ENCODE peak calls at places on chromosomes 4 and X, in six cellular contexts. One of them, this sample, is unnamed.
A peak's percentile ranks its signal among the peaks of the same experiment; 100 is the strongest.

GRCh38 chr4:78945638-78946179 is 6.5 kb upstream of the PAQR3 start:
- DNase-seq in CD8-positive, alpha-beta T cell: no peak
- DNase-seq in PC-9: no peak
- DNase-seq in fibroblast of lung: peak; percentile 50
- DNase-seq in gastrocnemius medialis: no peak
- DNase-seq in ovary: no peak
- DNase-seq in this sample: no peak

GRCh38 chrX:53048169-53049126 is at the start of gene GPR173:
- DNase-seq in PC-9: no peak
- DNase-seq in gastrocnemius medialis: no peak
- DNase-seq in CD8-positive, alpha-beta T cell: no peak
- DNase-seq in fibroblast of lung: peak; percentile 81
- DNase-seq in ovary: peak; percentile 54
- DNase-seq in this sample: peak; percentile 44

GRCh38 chrX:134542485-134542884 is 82.5 kb downstream of the HPRT1 start:
- DNase-seq in gastrocnemius medialis: no peak
- DNase-seq in PC-9: peak; percentile 85
- DNase-seq in ovary: peak; percentile 79
- DNase-seq in fibroblast of lung: peak; percentile 55
- DNase-seq in CD8-positive, alpha-beta T cell: no peak
- DNase-seq in this sample: no peak

GRCh38 chr4:86818211-86818610 is 31.0 kb downstream of the SLC10A6 start:
- DNase-seq in fibroblast of lung: peak; percentile 43
- DNase-seq in PC-9: no peak
- DNase-seq in ovary: no peak
- DNase-seq in CD8-positive, alpha-beta T cell: no peak
- DNase-seq in gastrocnemius medialis: no peak
- DNase-seq in this sample: no peak

GRCh38 chr4:78325244-78326187 is 226.1 kb upstream of the ANXA3 start:
- DNase-seq in ovary: no peak
- DNase-seq in gastrocnemius medialis: no peak
- DNase-seq in CD8-positive, alpha-beta T cell: no peak
- DNase-seq in fibroblast of lung: no peak
- DNase-seq in PC-9: no peak
- DNase-seq in this sample: no peak

GRCh38 chrX:2828404-2829065 is at the start of gene GYG2:
- DNase-seq in fibroblast of lung: peak; percentile 39
- DNase-seq in ovary: no peak
- DNase-seq in gastrocnemius medialis: no peak
- DNase-seq in PC-9: no peak
- DNase-seq in CD8-positive, alpha-beta T cell: no peak
- DNase-seq in this sample: no peak

GRCh38 chr4:74426101-74426500 is 18.8 kb upstream of the AREG start:
- DNase-seq in gastrocnemius medialis: no peak
- DNase-seq in CD8-positive, alpha-beta T cell: no peak
- DNase-seq in ovary: no peak
- DNase-seq in PC-9: no peak
- DNase-seq in fibroblast of lung: peak; percentile 36
- DNase-seq in this sample: no peak

GRCh38 chr4:150368667-150369066 is 213.3 kb upstream of the MAB21L2 start:
- DNase-seq in fibroblast of lung: no peak
- DNase-seq in CD8-positive, alpha-beta T cell: no peak
- DNase-seq in PC-9: no peak
- DNase-seq in ovary: no peak
- DNase-seq in gastrocnemius medialis: no peak
- DNase-seq in this sample: no peak

GRCh38 chrX:43836435-43837184 is 45.6 kb downstream of the MAOB start:
- DNase-seq in ovary: no peak
- DNase-seq in gastrocnemius medialis: no peak
- DNase-seq in CD8-positive, alpha-beta T cell: no peak
- DNase-seq in fibroblast of lung: peak; percentile 13
- DNase-seq in PC-9: no peak
- DNase-seq in this sample: no peak

GRCh38 chr4:94939791-94940530 is 182.2 kb downstream of the BMPR1B start:
- DNase-seq in ovary: no peak
- DNase-seq in PC-9: no peak
- DNase-seq in fibroblast of lung: peak; percentile 31
- DNase-seq in CD8-positive, alpha-beta T cell: no peak
- DNase-seq in gastrocnemius medialis: no peak
- DNase-seq in this sample: no peak

DNA sequence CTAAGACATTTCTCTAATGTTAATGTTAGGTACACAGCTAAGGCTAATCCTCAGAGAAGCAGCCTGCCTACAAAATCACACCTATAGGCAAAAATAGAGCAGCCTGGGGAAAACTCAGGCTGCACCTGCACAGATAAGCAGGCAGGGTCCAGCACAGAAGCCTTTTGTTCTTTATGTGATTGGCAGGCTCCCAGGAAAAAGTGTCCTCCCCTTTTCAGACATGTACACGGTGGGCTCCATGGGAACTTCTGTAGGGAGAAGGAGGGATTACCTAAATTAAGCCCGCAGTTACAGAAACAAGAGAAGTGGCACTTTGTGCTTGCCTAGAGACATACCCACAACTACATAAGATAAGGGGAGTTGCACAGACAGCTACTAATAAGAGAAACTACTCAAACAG is 4.0 kb upstream of the HSPA4L start:
- DNase-seq in PC-9: no peak
- DNase-seq in gastrocnemius medialis: no peak
- DNase-seq in CD8-positive, alpha-beta T cell: no peak
- DNase-seq in fibroblast of lung: no peak
- DNase-seq in ovary: no peak
- DNase-seq in this sample: no peak
- H3K27ac ChIP-seq in PC-9: no peak overlapping the region
- H3K27ac ChIP-seq in gastrocnemius medialis: no peak overlapping the region
- H3K27ac ChIP-seq in CD8-positive, alpha-beta T cell: no peak overlapping the region
- H3K27ac ChIP-seq in fibroblast of lung: no peak overlapping the region
- H3K27ac ChIP-seq in ovary: no peak overlapping the region
- H3K27ac ChIP-seq in this sample: no peak overlapping the region

GRCh38 chr4:102683846-102684581 is 76.8 kb downstream of the MANBA start:
- DNase-seq in ovary: no peak
- DNase-seq in CD8-positive, alpha-beta T cell: no peak
- DNase-seq in PC-9: no peak
- DNase-seq in fibroblast of lung: no peak
- DNase-seq in gastrocnemius medialis: no peak
- DNase-seq in this sample: no peak

GRCh38 chr4:102687982-102688433 is 72.8 kb downstream of the MANBA start:
- DNase-seq in CD8-positive, alpha-beta T cell: no peak
- DNase-seq in fibroblast of lung: no peak
- DNase-seq in PC-9: no peak
- DNase-seq in gastrocnemius medialis: no peak
- DNase-seq in ovary: no peak
- DNase-seq in this sample: no peak

GRCh38 chr4:102685768-102686167 is 75.0 kb downstream of the MANBA start:
- DNase-seq in PC-9: no peak
- DNase-seq in CD8-positive, alpha-beta T cell: no peak
- DNase-seq in gastrocnemius medialis: no peak
- DNase-seq in fibroblast of lung: no peak
- DNase-seq in ovary: no peak
- DNase-seq in this sample: no peak

GRCh38 chr4:102687373-102687981 is 73.3 kb downstream of the MANBA start:
- DNase-seq in ovary: no peak
- DNase-seq in gastrocnemius medialis: no peak
- DNase-seq in fibroblast of lung: peak; percentile 75
- DNase-seq in CD8-positive, alpha-beta T cell: no peak
- DNase-seq in PC-9: peak; percentile 84
- DNase-seq in this sample: no peak

GRCh38 chr4:102684605-102685052 is 76.1 kb downstream of the MANBA start:
- DNase-seq in PC-9: no peak
- DNase-seq in gastrocnemius medialis: no peak
- DNase-seq in fibroblast of lung: peak; percentile 38
- DNase-seq in CD8-positive, alpha-beta T cell: no peak
- DNase-seq in ovary: no peak
- DNase-seq in this sample: no peak
- H3K4me3 ChIP-seq in PC-9: no peak overlapping the region
- H3K4me3 ChIP-seq in gastrocnemius medialis: no peak overlapping the region
- H3K4me3 ChIP-seq in fibroblast of lung: no peak overlapping the region
- H3K4me3 ChIP-seq in CD8-positive, alpha-beta T cell: no peak overlapping the region
- H3K4me3 ChIP-seq in ovary: no peak overlapping the region
- H3K4me3 ChIP-seq in this sample: no peak overlapping the region

GRCh38 chr4:8171941-8172924 is 13.6 kb upstream of the ABLIM2 start:
- DNase-seq in ovary: no peak
- DNase-seq in PC-9: no peak
- DNase-seq in gastrocnemius medialis: no peak
- DNase-seq in fibroblast of lung: no peak
- DNase-seq in CD8-positive, alpha-beta T cell: no peak
- DNase-seq in this sample: no peak
- H3K27me3 ChIP-seq in ovary: no peaks in the 10 kb centered on the region
- H3K27me3 ChIP-seq in PC-9: no peaks in the 10 kb centered on the region
- H3K27me3 ChIP-seq in gastrocnemius medialis: no peaks in the 10 kb centered on the region
- H3K27me3 ChIP-seq in fibroblast of lung: peaks cover 3% of the 10 kb centered on the region
- H3K27me3 ChIP-seq in CD8-positive, alpha-beta T cell: no peaks in the 10 kb centered on the region
- H3K27me3 ChIP-seq in this sample: no peaks in the 10 kb centered on the region

GRCh38 chr4:8828869-8829268 is 42.8 kb downstream of the HMX1 start:
- DNase-seq in CD8-positive, alpha-beta T cell: no peak
- DNase-seq in PC-9: no peak
- DNase-seq in fibroblast of lung: no peak
- DNase-seq in ovary: peak; percentile 1
- DNase-seq in gastrocnemius medialis: no peak
- DNase-seq in this sample: no peak

GRCh38 chr4:8830056-8830455 is 41.6 kb downstream of the HMX1 start:
- DNase-seq in ovary: no peak
- DNase-seq in PC-9: no peak
- DNase-seq in CD8-positive, alpha-beta T cell: no peak
- DNase-seq in fibroblast of lung: no peak
- DNase-seq in gastrocnemius medialis: no peak
- DNase-seq in this sample: peak; percentile 21

GRCh38 chr4:8830611-8831200 is 40.9 kb downstream of the HMX1 start:
- DNase-seq in ovary: peak; percentile 2
- DNase-seq in PC-9: no peak
- DNase-seq in CD8-positive, alpha-beta T cell: no peak
- DNase-seq in gastrocnemius medialis: no peak
- DNase-seq in fibroblast of lung: no peak
- DNase-seq in this sample: peak; percentile 12

GRCh38 chr4:8831221-8832129 is 40.2 kb downstream of the HMX1 start:
- DNase-seq in ovary: peak; percentile 7
- DNase-seq in PC-9: no peak
- DNase-seq in fibroblast of lung: no peak
- DNase-seq in gastrocnemius medialis: no peak
- DNase-seq in CD8-positive, alpha-beta T cell: no peak
- DNase-seq in this sample: peak; percentile 23

GRCh38 chr4:8829584-8829983 is 42.1 kb downstream of the HMX1 start:
- DNase-seq in ovary: no peak
- DNase-seq in PC-9: no peak
- DNase-seq in gastrocnemius medialis: no peak
- DNase-seq in CD8-positive, alpha-beta T cell: no peak
- DNase-seq in fibroblast of lung: no peak
- DNase-seq in this sample: no peak
- H3K27ac ChIP-seq in ovary: no peak overlapping the region
- H3K27ac ChIP-seq in PC-9: no peak overlapping the region
- H3K27ac ChIP-seq in gastrocnemius medialis: no peak overlapping the region
- H3K27ac ChIP-seq in CD8-positive, alpha-beta T cell: no peak overlapping the region
- H3K27ac ChIP-seq in fibroblast of lung: no peak overlapping the region
- H3K27ac ChIP-seq in this sample: no peak overlapping the region

DNA sequence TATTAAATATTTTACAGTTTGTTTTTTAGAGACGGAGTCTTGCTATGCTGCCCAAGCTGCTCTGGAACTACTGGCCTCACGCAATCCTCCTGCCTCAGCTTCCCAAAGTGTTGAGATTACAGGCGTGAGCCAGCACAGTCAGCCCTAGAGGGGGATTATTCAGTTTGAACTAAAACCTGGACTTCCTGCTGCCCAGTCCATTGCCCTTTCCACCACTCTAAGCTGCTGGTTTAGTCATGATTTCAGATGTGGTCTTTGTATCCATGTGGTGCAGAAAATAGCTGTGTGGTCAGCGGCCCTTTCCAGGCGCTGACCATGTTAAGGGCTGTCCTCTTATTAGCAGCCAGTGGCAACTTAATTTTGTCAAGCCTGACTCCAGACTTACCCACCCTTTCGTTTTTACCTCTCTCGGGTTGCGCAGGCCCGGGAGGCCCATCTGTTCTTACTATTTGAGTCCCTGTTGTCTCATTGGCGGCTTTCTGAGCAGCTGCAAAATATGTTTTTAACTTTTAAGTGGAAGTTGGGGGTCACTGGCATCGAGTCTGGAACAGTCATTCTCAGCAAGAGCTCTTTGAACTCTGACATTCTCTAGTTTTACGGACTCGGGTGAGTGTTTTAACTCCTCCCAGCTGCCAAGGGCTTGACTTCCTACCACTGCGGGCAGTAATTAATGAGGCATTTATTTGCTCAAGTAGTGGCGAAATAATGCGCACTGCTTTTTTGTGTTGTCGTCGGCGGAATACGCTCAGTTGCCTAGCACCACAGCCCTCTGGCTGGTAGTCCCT is 772 bp upstream of the VMA21 start:
- DNase-seq in PC-9: peak; percentile 86
- DNase-seq in fibroblast of lung: peak; percentile 67
- DNase-seq in gastrocnemius medialis: no peak
- DNase-seq in CD8-positive, alpha-beta T cell: peak; percentile 14
- DNase-seq in ovary: peak; percentile 21
- DNase-seq in this sample: no peak
- H3K4me3 ChIP-seq in PC-9: peak overlapping the region; percentile 97
- H3K4me3 ChIP-seq in fibroblast of lung: peak overlapping the region; percentile 23
- H3K4me3 ChIP-seq in gastrocnemius medialis: peak overlapping the region; percentile 88
- H3K4me3 ChIP-seq in CD8-positive, alpha-beta T cell: peak overlapping the region; percentile 70
- H3K4me3 ChIP-seq in ovary: peak overlapping the region; percentile 74
- H3K4me3 ChIP-seq in this sample: peak overlapping the region; percentile 74

DNA sequence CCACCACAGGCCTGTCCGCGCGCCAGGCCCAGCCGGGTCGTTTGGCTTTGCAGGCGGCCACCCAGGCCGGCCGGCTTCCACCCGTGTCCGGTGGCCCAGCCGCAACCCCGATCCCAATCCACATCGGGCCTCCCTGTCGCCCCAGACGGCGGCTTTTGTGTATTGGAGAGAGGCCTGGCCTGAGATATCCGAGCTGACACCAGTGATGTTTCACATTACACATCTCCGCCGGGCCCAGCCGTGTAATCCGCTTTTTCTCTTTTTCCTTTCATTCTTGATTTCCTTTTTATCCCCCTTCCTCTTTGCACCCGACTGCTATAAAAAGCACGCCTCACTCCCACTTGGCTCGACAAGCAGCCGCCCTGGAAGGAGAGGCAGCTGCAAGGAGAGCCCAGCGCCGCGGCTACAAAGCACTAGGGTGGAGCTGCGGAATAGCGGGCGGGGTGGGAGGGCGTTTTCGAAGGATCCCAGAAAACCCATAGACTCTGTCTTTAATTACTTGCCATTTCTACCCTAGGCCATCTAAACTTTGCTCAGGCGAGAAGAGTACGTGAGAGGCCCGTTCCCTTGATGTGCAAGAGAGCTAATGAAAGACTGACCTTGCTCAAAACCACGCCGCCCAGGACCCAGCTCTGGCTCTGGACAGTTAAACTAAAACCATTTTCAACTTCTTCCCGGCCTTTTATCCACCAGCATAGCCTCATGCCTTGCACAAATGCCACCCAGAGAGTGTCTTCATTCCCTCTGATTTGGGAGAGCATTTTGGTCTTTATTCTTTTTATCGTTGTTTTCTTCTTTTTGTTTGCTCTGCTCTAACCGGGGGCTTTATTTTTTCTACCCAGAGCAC is 3.3 kb downstream of the PITX2 start:
- DNase-seq in gastrocnemius medialis: no peak
- DNase-seq in ovary: no peak
- DNase-seq in PC-9: no peak
- DNase-seq in CD8-positive, alpha-beta T cell: no peak
- DNase-seq in fibroblast of lung: no peak
- DNase-seq in this sample: no peak
- H3K27me3 ChIP-seq in gastrocnemius medialis: peaks cover 5% of the 10 kb centered on the region
- H3K27me3 ChIP-seq in ovary: no peaks in the 10 kb centered on the region
- H3K27me3 ChIP-seq in PC-9: no peaks in the 10 kb centered on the region
- H3K27me3 ChIP-seq in CD8-positive, alpha-beta T cell: peaks cover 73% of the 10 kb centered on the region
- H3K27me3 ChIP-seq in fibroblast of lung: peaks cover 83% of the 10 kb centered on the region
- H3K27me3 ChIP-seq in this sample: peaks cover 100% of the 10 kb centered on the region

This sample was measured in dorsolateral prefrontal cortex.